ENCODE peak calls at places on chromosomes 5 and 9, in eight cellular contexts. One of them, this sample, is unnamed.

GRCh38 chr5:94276056-94276455 is 342.3 kb downstream of the KIAA0825 start:
- DNase-seq in hepatocyte: no peak
- DNase-seq in cardiac muscle cell: no peak
- DNase-seq in left ventricle myocardium inferior: no peak
- DNase-seq in BE2C: no peak
- DNase-seq in GM23338: no peak
- DNase-seq in sigmoid colon: no peak
- DNase-seq in tibial nerve: no peak
- DNase-seq in this sample: no peak

GRCh38 chr5:95093211-95093610 is 191.7 kb downstream of the MCTP1 start:
- DNase-seq in hepatocyte: no peak
- DNase-seq in cardiac muscle cell: no peak
- DNase-seq in left ventricle myocardium inferior: no peak
- DNase-seq in BE2C: no peak
- DNase-seq in GM23338: peak
- DNase-seq in sigmoid colon: no peak
- DNase-seq in tibial nerve: no peak
- DNase-seq in this sample: no peak

GRCh38 chr5:103452089-103452488 is 110.5 kb downstream of the NUDT12 start:
- DNase-seq in hepatocyte: no peak
- DNase-seq in cardiac muscle cell: no peak
- DNase-seq in left ventricle myocardium inferior: no peak
- DNase-seq in BE2C: peak
- DNase-seq in GM23338: no peak
- DNase-seq in sigmoid colon: no peak
- DNase-seq in tibial nerve: no peak
- DNase-seq in this sample: no peak

GRCh38 chr5:175715627-175716522 is 58.0 kb downstream of the HRH2 start:
- DNase-seq in hepatocyte: no peak
- DNase-seq in cardiac muscle cell: no peak
- DNase-seq in left ventricle myocardium inferior: no peak
- DNase-seq in BE2C: no peak
- DNase-seq in GM23338: no peak
- DNase-seq in sigmoid colon: peak
- DNase-seq in tibial nerve: no peak
- DNase-seq in this sample: no peak

GRCh38 chr9:129823163-129823933 is 588 bp downstream of the TOR1A start:
- DNase-seq in hepatocyte: peak
- DNase-seq in cardiac muscle cell: peak
- DNase-seq in left ventricle myocardium inferior: no peak
- DNase-seq in BE2C: no peak
- DNase-seq in GM23338: peak
- DNase-seq in sigmoid colon: no peak
- DNase-seq in tibial nerve: no peak
- DNase-seq in this sample: no peak

GRCh38 chr5:9892696-9893095 is 262.5 kb upstream of the TAS2R1 start:
- DNase-seq in hepatocyte: no peak
- DNase-seq in cardiac muscle cell: no peak
- DNase-seq in left ventricle myocardium inferior: no peak
- DNase-seq in BE2C: no peak
- DNase-seq in GM23338: no peak
- DNase-seq in sigmoid colon: no peak
- DNase-seq in tibial nerve: no peak
- DNase-seq in this sample: no peak

GRCh38 chr5:180173875-180174586 is 35.0 kb downstream of the RASGEF1C start:
- DNase-seq in hepatocyte: no peak
- DNase-seq in cardiac muscle cell: no peak
- DNase-seq in left ventricle myocardium inferior: no peak
- DNase-seq in BE2C: no peak
- DNase-seq in GM23338: no peak
- DNase-seq in sigmoid colon: no peak
- DNase-seq in tibial nerve: no peak
- DNase-seq in this sample: no peak

GRCh38 chr5:97194366-97194765 is 11.3 kb upstream of the RIOK2 start:
- DNase-seq in hepatocyte: no peak
- DNase-seq in cardiac muscle cell: no peak
- DNase-seq in left ventricle myocardium inferior: no peak
- DNase-seq in BE2C: no peak
- DNase-seq in GM23338: no peak
- DNase-seq in sigmoid colon: no peak
- DNase-seq in tibial nerve: no peak
- DNase-seq in this sample: no peak

GRCh38 chr5:157487358-157487757 is 27.3 kb downstream of the NIPAL4 start:
- DNase-seq in hepatocyte: no peak
- DNase-seq in cardiac muscle cell: no peak
- DNase-seq in left ventricle myocardium inferior: no peak
- DNase-seq in BE2C: no peak
- DNase-seq in GM23338: no peak
- DNase-seq in sigmoid colon: peak
- DNase-seq in tibial nerve: no peak
- DNase-seq in this sample: no peak

GRCh38 chr9:78032599-78033457 is 1.2 kb upstream of the GNAQ start:
- DNase-seq in hepatocyte: peak
- DNase-seq in cardiac muscle cell: no peak
- DNase-seq in left ventricle myocardium inferior: no peak
- DNase-seq in BE2C: no peak
- DNase-seq in GM23338: no peak
- DNase-seq in sigmoid colon: peak
- DNase-seq in tibial nerve: no peak
- DNase-seq in this sample: no peak

GRCh38 chr9:79574716-79575242 is 3.0 kb downstream of the TLE4 start:
- DNase-seq in hepatocyte: no peak
- DNase-seq in cardiac muscle cell: no peak
- DNase-seq in left ventricle myocardium inferior: no peak
- DNase-seq in BE2C: no peak
- DNase-seq in GM23338: no peak
- DNase-seq in sigmoid colon: no peak
- DNase-seq in tibial nerve: no peak
- DNase-seq in this sample: no peak

GRCh38 chr5:115626444-115626823 is 598 bp upstream of the TMED7 start:
- DNase-seq in hepatocyte: no peak
- DNase-seq in cardiac muscle cell: no peak
- DNase-seq in left ventricle myocardium inferior: no peak
- DNase-seq in BE2C: no peak
- DNase-seq in GM23338: no peak
- DNase-seq in sigmoid colon: no peak
- DNase-seq in tibial nerve: no peak
- DNase-seq in this sample: no peak

GRCh38 chr5:37054391-37054790 is 177.8 kb downstream of the NIPBL start:
- DNase-seq in hepatocyte: no peak
- DNase-seq in cardiac muscle cell: no peak
- DNase-seq in left ventricle myocardium inferior: no peak
- DNase-seq in BE2C: peak
- DNase-seq in GM23338: peak
- DNase-seq in sigmoid colon: no peak
- DNase-seq in tibial nerve: no peak
- DNase-seq in this sample: no peak

GRCh38 chr5:37060030-37060429 is 183.5 kb downstream of the NIPBL start:
- DNase-seq in hepatocyte: no peak
- DNase-seq in cardiac muscle cell: no peak
- DNase-seq in left ventricle myocardium inferior: no peak
- DNase-seq in BE2C: no peak
- DNase-seq in GM23338: no peak
- DNase-seq in sigmoid colon: no peak
- DNase-seq in tibial nerve: no peak
- DNase-seq in this sample: no peak

GRCh38 chr5:37055383-37055990 is 178.9 kb downstream of the NIPBL start:
- DNase-seq in hepatocyte: no peak
- DNase-seq in cardiac muscle cell: no peak
- DNase-seq in left ventricle myocardium inferior: no peak
- DNase-seq in BE2C: no peak
- DNase-seq in GM23338: no peak
- DNase-seq in sigmoid colon: no peak
- DNase-seq in tibial nerve: no peak
- DNase-seq in this sample: no peak

GRCh38 chr5:37056762-37057161 is 180.2 kb downstream of the NIPBL start:
- DNase-seq in hepatocyte: no peak
- DNase-seq in cardiac muscle cell: no peak
- DNase-seq in left ventricle myocardium inferior: no peak
- DNase-seq in BE2C: no peak
- DNase-seq in GM23338: no peak
- DNase-seq in sigmoid colon: no peak
- DNase-seq in tibial nerve: no peak
- DNase-seq in this sample: no peak
- H3K4me3 ChIP-seq in hepatocyte: no peak
- H3K4me3 ChIP-seq in cardiac muscle cell: no peak
- H3K4me3 ChIP-seq in left ventricle myocardium inferior: no peak
- H3K4me3 ChIP-seq in BE2C: no peak
- H3K4me3 ChIP-seq in GM23338: no peak
- H3K4me3 ChIP-seq in sigmoid colon: no peak
- H3K4me3 ChIP-seq in tibial nerve: no peak
- H3K4me3 ChIP-seq in this sample: no peak

GRCh38 chr5:37757980-37758582 is 81.8 kb downstream of the GDNF start:
- DNase-seq in hepatocyte: no peak
- DNase-seq in cardiac muscle cell: no peak
- DNase-seq in left ventricle myocardium inferior: no peak
- DNase-seq in BE2C: peak
- DNase-seq in GM23338: no peak
- DNase-seq in sigmoid colon: no peak
- DNase-seq in tibial nerve: no peak
- DNase-seq in this sample: no peak
- TF ChIP-seq CTCF in hepatocyte: no peak
- TF ChIP-seq CTCF in cardiac muscle cell: peak
- TF ChIP-seq CTCF in left ventricle myocardium inferior: no peak
- TF ChIP-seq CTCF in BE2C: peak
- TF ChIP-seq CTCF in GM23338: peak
- TF ChIP-seq CTCF in sigmoid colon: no peak
- TF ChIP-seq CTCF in tibial nerve: no peak
- TF ChIP-seq CTCF in this sample: peak

GRCh38 chr9:27108981-27109541 is at the start of gene TEK:
- DNase-seq in hepatocyte: no peak
- DNase-seq in cardiac muscle cell: peak
- DNase-seq in left ventricle myocardium inferior: no peak
- DNase-seq in BE2C: no peak
- DNase-seq in GM23338: peak
- DNase-seq in sigmoid colon: no peak
- DNase-seq in tibial nerve: no peak
- DNase-seq in this sample: no peak

GRCh38 chr9:27112235-27112634 is 3.2 kb downstream of the TEK start:
- DNase-seq in hepatocyte: no peak
- DNase-seq in cardiac muscle cell: no peak
- DNase-seq in left ventricle myocardium inferior: no peak
- DNase-seq in BE2C: no peak
- DNase-seq in GM23338: no peak
- DNase-seq in sigmoid colon: no peak
- DNase-seq in tibial nerve: no peak
- DNase-seq in this sample: no peak

GRCh38 chr9:27110181-27110580 is 1.2 kb downstream of the TEK start:
- DNase-seq in hepatocyte: no peak
- DNase-seq in cardiac muscle cell: no peak
- DNase-seq in left ventricle myocardium inferior: no peak
- DNase-seq in BE2C: no peak
- DNase-seq in GM23338: no peak
- DNase-seq in sigmoid colon: no peak
- DNase-seq in tibial nerve: no peak
- DNase-seq in this sample: no peak

GRCh38 chr9:27107241-27107640 is 1.8 kb upstream of the TEK start:
- DNase-seq in hepatocyte: no peak
- DNase-seq in cardiac muscle cell: no peak
- DNase-seq in left ventricle myocardium inferior: no peak
- DNase-seq in BE2C: no peak
- DNase-seq in GM23338: no peak
- DNase-seq in sigmoid colon: no peak
- DNase-seq in tibial nerve: no peak
- DNase-seq in this sample: no peak

GRCh38 chr9:27109621-27110020 is 596 bp downstream of the TEK start:
- DNase-seq in hepatocyte: no peak
- DNase-seq in cardiac muscle cell: no peak
- DNase-seq in left ventricle myocardium inferior: no peak
- DNase-seq in BE2C: no peak
- DNase-seq in GM23338: no peak
- DNase-seq in sigmoid colon: no peak
- DNase-seq in tibial nerve: no peak
- DNase-seq in this sample: no peak
- H3K4me3 ChIP-seq in hepatocyte: no peak
- H3K4me3 ChIP-seq in cardiac muscle cell: no peak
- H3K4me3 ChIP-seq in left ventricle myocardium inferior: peak
- H3K4me3 ChIP-seq in BE2C: no peak
- H3K4me3 ChIP-seq in GM23338: peak
- H3K4me3 ChIP-seq in sigmoid colon: no peak
- H3K4me3 ChIP-seq in tibial nerve: no peak
- H3K4me3 ChIP-seq in this sample: no peak

GRCh38 chr5:53427965-53428364 is 52.5 kb upstream of the FST start:
- DNase-seq in hepatocyte: no peak
- DNase-seq in cardiac muscle cell: no peak
- DNase-seq in left ventricle myocardium inferior: no peak
- DNase-seq in BE2C: no peak
- DNase-seq in GM23338: no peak
- DNase-seq in sigmoid colon: no peak
- DNase-seq in tibial nerve: no peak
- DNase-seq in this sample: no peak

GRCh38 chr5:53426878-53427277 is 53.6 kb upstream of the FST start:
- DNase-seq in hepatocyte: no peak
- DNase-seq in cardiac muscle cell: no peak
- DNase-seq in left ventricle myocardium inferior: no peak
- DNase-seq in BE2C: no peak
- DNase-seq in GM23338: no peak
- DNase-seq in sigmoid colon: no peak
- DNase-seq in tibial nerve: no peak
- DNase-seq in this sample: no peak

GRCh38 chr5:53426517-53426839 is 54.0 kb upstream of the FST start:
- DNase-seq in hepatocyte: no peak
- DNase-seq in cardiac muscle cell: no peak
- DNase-seq in left ventricle myocardium inferior: no peak
- DNase-seq in BE2C: no peak
- DNase-seq in GM23338: no peak
- DNase-seq in sigmoid colon: no peak
- DNase-seq in tibial nerve: no peak
- DNase-seq in this sample: no peak

GRCh38 chr5:53424691-53425597 is 55.5 kb upstream of the FST start:
- DNase-seq in hepatocyte: no peak
- DNase-seq in cardiac muscle cell: no peak
- DNase-seq in left ventricle myocardium inferior: no peak
- DNase-seq in BE2C: no peak
- DNase-seq in GM23338: peak
- DNase-seq in sigmoid colon: no peak
- DNase-seq in tibial nerve: no peak
- DNase-seq in this sample: no peak

DNA sequence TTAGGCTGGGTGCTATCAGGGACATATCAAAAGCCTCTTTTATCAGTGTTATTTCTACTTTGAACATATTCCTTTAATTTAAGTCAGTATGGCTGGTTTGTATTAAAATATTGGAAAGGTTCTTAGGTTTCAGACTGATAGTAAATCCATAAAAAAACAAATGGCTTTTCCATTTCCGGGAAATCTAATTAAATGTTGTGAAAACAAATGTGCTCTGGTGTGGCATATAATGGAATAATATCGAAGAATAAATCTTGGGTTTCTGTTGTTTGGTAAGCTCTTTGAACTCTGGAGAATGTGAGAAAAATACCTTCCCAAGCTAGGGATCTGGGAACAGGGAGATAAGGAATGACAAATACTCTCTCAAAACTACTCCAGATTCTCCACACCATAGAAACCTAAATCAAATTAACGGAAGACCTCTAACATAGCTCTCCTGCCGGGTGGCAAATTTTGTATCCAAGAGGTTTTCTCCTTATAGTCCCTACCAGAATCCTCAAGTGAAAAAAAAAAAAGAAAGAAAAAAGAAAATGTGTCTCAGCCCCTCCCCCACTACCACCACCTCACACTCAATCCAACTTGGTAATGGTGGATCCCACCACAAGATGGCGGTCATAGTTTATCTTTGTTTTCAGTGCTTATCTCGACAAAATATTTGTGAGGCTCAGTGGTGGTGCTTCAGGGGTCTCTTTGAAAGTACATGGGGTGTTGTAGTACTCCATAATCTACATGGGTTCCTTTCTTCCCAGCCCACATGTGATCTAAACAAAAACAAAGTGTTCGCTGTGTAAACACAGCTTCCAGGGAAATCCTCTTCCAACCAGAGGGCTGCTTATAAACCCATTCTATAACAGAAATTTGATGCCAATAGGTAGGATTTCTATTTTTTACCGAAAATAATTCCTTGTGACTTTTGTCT is 54.6 kb upstream of the FST start:
- DNase-seq in hepatocyte: peak
- DNase-seq in cardiac muscle cell: peak
- DNase-seq in left ventricle myocardium inferior: no peak
- DNase-seq in BE2C: peak
- DNase-seq in GM23338: peak
- DNase-seq in sigmoid colon: no peak
- DNase-seq in tibial nerve: no peak
- DNase-seq in this sample: no peak
- TF ChIP-seq CTCF in hepatocyte: peak
- TF ChIP-seq CTCF in cardiac muscle cell: peak
- TF ChIP-seq CTCF in left ventricle myocardium inferior: no peak
- TF ChIP-seq CTCF in BE2C: peak
- TF ChIP-seq CTCF in GM23338: peak
- TF ChIP-seq CTCF in sigmoid colon: no peak
- TF ChIP-seq CTCF in tibial nerve: peak
- TF ChIP-seq CTCF in this sample: peak

This sample was measured in HFF-Myc.